ENCODE peak calls at places on chromosomes 3 and 15, in five cellular contexts. One of them, this sample, is unnamed.

GRCh38 chr15:88652456-88653199 is 13.8 kb downstream of the ISG20 start:
- DNase-seq in tibial nerve: no peak
- DNase-seq in psoas muscle: no peak
- DNase-seq in astrocyte of the spinal cord: no peak
- DNase-seq in retinal pigment epithelial cell: no peak
- DNase-seq in this sample: no peak

GRCh38 chr3:149527531-149528343 is 53.2 kb downstream of the TM4SF4 start:
- DNase-seq in astrocyte of the spinal cord: no peak
- DNase-seq in tibial nerve: no peak
- DNase-seq in psoas muscle: no peak
- DNase-seq in retinal pigment epithelial cell: no peak
- DNase-seq in this sample: no peak

GRCh38 chr15:62474771-62475124 is 309.7 kb upstream of the C2CD4B start:
- DNase-seq in retinal pigment epithelial cell: no peak
- DNase-seq in tibial nerve: no peak
- DNase-seq in astrocyte of the spinal cord: no peak
- DNase-seq in psoas muscle: no peak
- DNase-seq in this sample: no peak

GRCh38 chr15:71054286-71054952 is 60.9 kb upstream of the THSD4 start:
- DNase-seq in retinal pigment epithelial cell: no peak
- DNase-seq in psoas muscle: no peak
- DNase-seq in tibial nerve: no peak
- DNase-seq in astrocyte of the spinal cord: no peak
- DNase-seq in this sample: no peak

GRCh38 chr3:57890874-57891273 is 117.3 kb upstream of the FLNB start:
- DNase-seq in astrocyte of the spinal cord: peak
- DNase-seq in retinal pigment epithelial cell: peak
- DNase-seq in tibial nerve: no peak
- DNase-seq in psoas muscle: no peak
- DNase-seq in this sample: no peak

GRCh38 chr15:101697488-101697887 is 26.8 kb downstream of the TARS3 start:
- DNase-seq in psoas muscle: no peak
- DNase-seq in astrocyte of the spinal cord: no peak
- DNase-seq in tibial nerve: no peak
- DNase-seq in retinal pigment epithelial cell: no peak
- DNase-seq in this sample: no peak

GRCh38 chr3:64308931-64309330 is 83.7 kb upstream of the PRICKLE2 start:
- DNase-seq in psoas muscle: no peak
- DNase-seq in retinal pigment epithelial cell: no peak
- DNase-seq in tibial nerve: no peak
- DNase-seq in astrocyte of the spinal cord: no peak
- DNase-seq in this sample: no peak

GRCh38 chr3:138114988-138115971 is at the start of gene DZIP1L:
- DNase-seq in astrocyte of the spinal cord: peak
- DNase-seq in retinal pigment epithelial cell: peak
- DNase-seq in tibial nerve: peak
- DNase-seq in psoas muscle: peak
- DNase-seq in this sample: no peak

GRCh38 chr15:42549782-42550392 is 1.2 kb downstream of the HAUS2 start:
- DNase-seq in astrocyte of the spinal cord: no peak
- DNase-seq in tibial nerve: no peak
- DNase-seq in psoas muscle: no peak
- DNase-seq in retinal pigment epithelial cell: no peak
- DNase-seq in this sample: no peak

GRCh38 chr3:36843065-36844051 is 79.0 kb upstream of the DCLK3 start:
- DNase-seq in tibial nerve: no peak
- DNase-seq in astrocyte of the spinal cord: peak
- DNase-seq in psoas muscle: no peak
- DNase-seq in retinal pigment epithelial cell: peak
- DNase-seq in this sample: no peak

GRCh38 chr3:31968927-31969418 is 12.1 kb downstream of the OSBPL10 start:
- DNase-seq in tibial nerve: no peak
- DNase-seq in psoas muscle: no peak
- DNase-seq in retinal pigment epithelial cell: peak
- DNase-seq in astrocyte of the spinal cord: peak
- DNase-seq in this sample: no peak

GRCh38 chr3:185732782-185733181 is 92.1 kb downstream of the IGF2BP2 start:
- DNase-seq in tibial nerve: no peak
- DNase-seq in psoas muscle: no peak
- DNase-seq in astrocyte of the spinal cord: peak
- DNase-seq in retinal pigment epithelial cell: no peak
- DNase-seq in this sample: no peak

GRCh38 chr3:4865714-4866113 is 113.5 kb upstream of the BHLHE40 start:
- DNase-seq in tibial nerve: no peak
- DNase-seq in astrocyte of the spinal cord: no peak
- DNase-seq in psoas muscle: no peak
- DNase-seq in retinal pigment epithelial cell: no peak
- DNase-seq in this sample: no peak

GRCh38 chr3:2957115-2957514 is 153.1 kb downstream of the IL5RA start:
- DNase-seq in astrocyte of the spinal cord: no peak
- DNase-seq in retinal pigment epithelial cell: no peak
- DNase-seq in tibial nerve: no peak
- DNase-seq in psoas muscle: no peak
- DNase-seq in this sample: no peak

GRCh38 chr3:184300377-184300717 is 1.3 kb downstream of the PSMD2 start:
- DNase-seq in tibial nerve: no peak
- DNase-seq in astrocyte of the spinal cord: peak
- DNase-seq in retinal pigment epithelial cell: no peak
- DNase-seq in psoas muscle: no peak
- DNase-seq in this sample: no peak

GRCh38 chr15:33279613-33280205 is 31.1 kb upstream of the RYR3 start:
- DNase-seq in psoas muscle: no peak
- DNase-seq in astrocyte of the spinal cord: peak
- DNase-seq in tibial nerve: no peak
- DNase-seq in retinal pigment epithelial cell: no peak
- DNase-seq in this sample: no peak

GRCh38 chr3:182136008-182136910 is 424.5 kb downstream of the SOX2 start:
- DNase-seq in tibial nerve: no peak
- DNase-seq in retinal pigment epithelial cell: no peak
- DNase-seq in psoas muscle: no peak
- DNase-seq in astrocyte of the spinal cord: no peak
- DNase-seq in this sample: no peak

GRCh38 chr3:37029111-37029510 is 35.8 kb downstream of the MLH1 start:
- DNase-seq in astrocyte of the spinal cord: no peak
- DNase-seq in psoas muscle: no peak
- DNase-seq in retinal pigment epithelial cell: no peak
- DNase-seq in tibial nerve: no peak
- DNase-seq in this sample: no peak

GRCh38 chr3:31671456-31671855 is 138.7 kb downstream of the STT3B start:
- DNase-seq in tibial nerve: no peak
- DNase-seq in astrocyte of the spinal cord: no peak
- DNase-seq in retinal pigment epithelial cell: no peak
- DNase-seq in psoas muscle: no peak
- DNase-seq in this sample: no peak

GRCh38 chr15:81024265-81024875 is 23.6 kb downstream of the TLNRD1 start:
- DNase-seq in retinal pigment epithelial cell: no peak
- DNase-seq in psoas muscle: no peak
- DNase-seq in tibial nerve: no peak
- DNase-seq in astrocyte of the spinal cord: no peak
- DNase-seq in this sample: no peak

GRCh38 chr3:185933374-185933950 is 4.4 kb downstream of the TRA2B start:
- DNase-seq in tibial nerve: no peak
- DNase-seq in retinal pigment epithelial cell: no peak
- DNase-seq in psoas muscle: no peak
- DNase-seq in astrocyte of the spinal cord: no peak
- DNase-seq in this sample: no peak

GRCh38 chr3:156010829-156011228 is 109.5 kb upstream of the KCNAB1 start:
- DNase-seq in astrocyte of the spinal cord: no peak
- DNase-seq in retinal pigment epithelial cell: no peak
- DNase-seq in tibial nerve: no peak
- DNase-seq in psoas muscle: no peak
- DNase-seq in this sample: no peak

GRCh38 chr3:10594915-10595314 is 89.5 kb upstream of the ATP2B2 start:
- DNase-seq in astrocyte of the spinal cord: peak
- DNase-seq in retinal pigment epithelial cell: no peak
- DNase-seq in psoas muscle: no peak
- DNase-seq in tibial nerve: no peak
- DNase-seq in this sample: no peak

GRCh38 chr15:50355980-50356379 is 982 bp upstream of the GABPB1 start:
- DNase-seq in astrocyte of the spinal cord: no peak
- DNase-seq in tibial nerve: no peak
- DNase-seq in psoas muscle: no peak
- DNase-seq in retinal pigment epithelial cell: no peak
- DNase-seq in this sample: no peak

GRCh38 chr3:123325766-123326256 is 123.1 kb downstream of the ADCY5 start:
- DNase-seq in astrocyte of the spinal cord: no peak
- DNase-seq in tibial nerve: no peak
- DNase-seq in psoas muscle: no peak
- DNase-seq in retinal pigment epithelial cell: no peak
- DNase-seq in this sample: no peak

GRCh38 chr3:133944181-133944580 is 48.5 kb upstream of the RAB6B start:
- DNase-seq in retinal pigment epithelial cell: no peak
- DNase-seq in tibial nerve: no peak
- DNase-seq in astrocyte of the spinal cord: peak
- DNase-seq in psoas muscle: no peak
- DNase-seq in this sample: no peak

DNA sequence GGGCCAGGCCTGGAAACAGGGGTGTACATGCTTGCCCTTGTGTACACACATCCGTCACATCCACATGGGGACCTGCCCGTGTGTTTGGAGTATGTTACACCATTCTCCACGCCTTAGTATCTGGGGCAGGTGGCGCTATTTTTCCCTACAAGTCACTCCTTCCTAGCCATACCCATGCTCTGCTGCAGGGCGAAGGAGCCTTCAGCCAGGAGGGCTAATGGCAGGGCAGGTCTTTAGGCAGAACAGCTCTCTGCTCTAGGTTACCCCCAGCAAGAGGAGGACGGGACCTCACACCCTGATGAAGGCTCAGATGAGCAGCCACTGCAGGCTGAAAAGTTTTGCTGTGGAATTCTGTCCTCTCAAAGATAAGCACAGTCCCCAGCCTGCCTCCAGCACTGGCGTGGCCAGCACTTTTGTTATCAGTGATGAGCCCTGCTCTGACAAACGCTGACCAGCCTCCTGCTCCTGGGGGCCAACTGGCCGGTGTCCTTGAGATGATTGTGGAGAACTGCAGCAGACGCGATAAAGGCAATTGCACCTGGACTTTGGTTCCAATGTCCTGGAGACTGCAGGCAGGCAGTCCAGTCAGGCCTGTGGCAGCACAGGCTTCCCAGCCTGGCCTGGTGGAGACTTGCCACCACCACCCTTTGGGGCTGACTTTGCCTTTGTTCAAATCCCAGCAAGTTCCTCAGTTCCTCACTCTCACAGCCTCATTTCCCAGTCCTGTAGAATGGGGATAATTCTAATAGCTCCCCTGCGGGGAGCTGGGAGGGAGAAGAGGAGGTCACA is 19.8 kb upstream of the PIGZ start:
- DNase-seq in tibial nerve: no peak
- DNase-seq in retinal pigment epithelial cell: no peak
- DNase-seq in psoas muscle: peak
- DNase-seq in astrocyte of the spinal cord: no peak
- DNase-seq in this sample: no peak
- TF ChIP-seq CTCF in tibial nerve: no peak
- TF ChIP-seq CTCF in retinal pigment epithelial cell: peak
- TF ChIP-seq CTCF in psoas muscle: no peak
- TF ChIP-seq CTCF in astrocyte of the spinal cord: no peak
- TF ChIP-seq CTCF in this sample: no peak

GRCh38 chr15:69881310-69881660 is 216.4 kb downstream of the TLE3 start:
- DNase-seq in astrocyte of the spinal cord: no peak
- DNase-seq in psoas muscle: no peak
- DNase-seq in tibial nerve: no peak
- DNase-seq in retinal pigment epithelial cell: no peak
- DNase-seq in this sample: peak
- H3K4me3 ChIP-seq in astrocyte of the spinal cord: no peak
- H3K4me3 ChIP-seq in psoas muscle: no peak
- H3K4me3 ChIP-seq in tibial nerve: no peak
- H3K4me3 ChIP-seq in retinal pigment epithelial cell: no peak
- H3K4me3 ChIP-seq in this sample: no peak

GRCh38 chr3:139202226-139202958 is 141.4 kb upstream of the MRPS22 start:
- DNase-seq in retinal pigment epithelial cell: no peak
- DNase-seq in tibial nerve: no peak
- DNase-seq in psoas muscle: no peak
- DNase-seq in astrocyte of the spinal cord: no peak
- DNase-seq in this sample: peak
- TF ChIP-seq CTCF in retinal pigment epithelial cell: peak
- TF ChIP-seq CTCF in tibial nerve: no peak
- TF ChIP-seq CTCF in psoas muscle: no peak
- TF ChIP-seq CTCF in astrocyte of the spinal cord: no peak
- TF ChIP-seq CTCF in this sample: peak

GRCh38 chr3:49803464-49804140 is 541 bp downstream of the INKA1 start:
- DNase-seq in astrocyte of the spinal cord: no peak
- DNase-seq in retinal pigment epithelial cell: no peak
- DNase-seq in psoas muscle: no peak
- DNase-seq in tibial nerve: no peak
- DNase-seq in this sample: no peak

GRCh38 chr3:49805367-49805782 is 2.3 kb downstream of the INKA1 start:
- DNase-seq in retinal pigment epithelial cell: no peak
- DNase-seq in astrocyte of the spinal cord: peak
- DNase-seq in psoas muscle: peak
- DNase-seq in tibial nerve: peak
- DNase-seq in this sample: no peak

GRCh38 chr3:49802719-49803463 is at the start of gene INKA1:
- DNase-seq in astrocyte of the spinal cord: peak
- DNase-seq in retinal pigment epithelial cell: no peak
- DNase-seq in tibial nerve: peak
- DNase-seq in psoas muscle: peak
- DNase-seq in this sample: peak

GRCh38 chr3:49805884-49806701 is 3.0 kb downstream of the INKA1 start:
- DNase-seq in tibial nerve: no peak
- DNase-seq in astrocyte of the spinal cord: no peak
- DNase-seq in psoas muscle: peak
- DNase-seq in retinal pigment epithelial cell: no peak
- DNase-seq in this sample: no peak

DNA sequence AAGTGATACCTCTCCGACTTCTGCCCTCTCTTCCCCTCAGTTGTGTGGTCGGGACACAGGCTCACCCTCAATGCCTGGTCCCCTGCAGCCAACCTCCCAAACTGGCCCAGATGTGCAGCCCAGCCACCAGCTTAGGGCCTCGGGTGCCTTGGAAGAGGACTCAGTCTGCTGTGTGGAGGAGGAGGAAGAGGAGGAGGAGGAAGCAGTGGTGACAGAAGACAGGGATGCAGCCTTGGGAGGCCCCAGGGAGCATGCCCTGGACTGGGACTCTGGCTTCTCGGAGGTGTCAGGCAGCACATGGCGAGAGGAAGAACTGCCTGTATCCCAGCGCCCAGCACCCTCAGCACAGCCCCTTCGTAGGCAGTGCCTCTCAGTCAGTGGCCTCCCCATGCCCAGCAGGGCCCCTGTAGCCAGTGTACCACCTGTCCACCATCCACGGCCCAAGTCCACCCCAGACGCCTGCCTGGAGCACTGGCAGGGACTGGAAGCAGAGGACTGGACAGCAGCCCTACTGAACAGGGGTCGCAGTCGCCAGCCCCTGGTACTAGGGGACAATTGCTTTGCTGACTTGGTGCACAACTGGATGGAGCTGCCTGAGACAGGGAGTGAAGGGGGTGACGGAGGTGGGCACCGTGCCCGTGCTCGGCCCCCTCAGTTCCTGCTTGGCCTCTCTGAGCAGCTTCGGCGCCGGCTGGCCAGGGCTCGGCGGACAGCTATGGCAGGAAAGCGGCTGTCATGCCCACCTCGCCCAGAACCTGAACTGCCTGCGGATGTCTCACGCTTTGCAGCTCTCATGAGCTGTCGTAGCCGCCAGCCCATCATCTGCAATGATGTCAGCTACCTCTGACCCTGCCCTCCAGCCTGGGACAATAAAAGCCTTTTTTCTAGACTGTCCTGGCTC is 1.3 kb downstream of the INKA1 start:
- DNase-seq in psoas muscle: peak
- DNase-seq in tibial nerve: no peak
- DNase-seq in retinal pigment epithelial cell: no peak
- DNase-seq in astrocyte of the spinal cord: no peak
- DNase-seq in this sample: no peak
- H3K4me3 ChIP-seq in psoas muscle: peak
- H3K4me3 ChIP-seq in tibial nerve: peak
- H3K4me3 ChIP-seq in retinal pigment epithelial cell: no peak
- H3K4me3 ChIP-seq in astrocyte of the spinal cord: no peak
- H3K4me3 ChIP-seq in this sample: peak

GRCh38 chr3:176814252-176814651 is 383.0 kb downstream of the TBL1XR1 start:
- DNase-seq in retinal pigment epithelial cell: peak
- DNase-seq in tibial nerve: peak
- DNase-seq in astrocyte of the spinal cord: peak
- DNase-seq in psoas muscle: peak
- DNase-seq in this sample: no peak
- TF ChIP-seq CTCF in retinal pigment epithelial cell: peak
- TF ChIP-seq CTCF in tibial nerve: peak
- TF ChIP-seq CTCF in astrocyte of the spinal cord: peak
- TF ChIP-seq CTCF in psoas muscle: peak
- TF ChIP-seq CTCF in this sample: peak

This sample was measured in GM12864.